ENCODE peak calls at places on chromosome 7, in five cellular contexts. O is endothelial cell; B is activated CD8-positive, alpha-beta memory T cell treated with anti-CD3 and anti-CD28 coated beads for 1 hour; G is GM23248; Y is HCT116. Z is an unnamed sample.

GRCh38 chr7:1579481-1580421 is 9.9 kb upstream of the PSMG3 start:
- DNase-seq in O (peak), B (no peak), G (peak), Y (no peak), Z (peak)

GRCh38 chr7:99559276-99559915 is 954 bp downstream of the ZNF655 start:
- DNase-seq in O (no peak), B (no peak), G (peak), Y (no peak), Z (peak)

GRCh38 chr7:128053023-128053422 is 21.8 kb upstream of the LRRC4 start:
- DNase-seq in O (no peak), B (no peak), G (peak), Y (no peak), Z (peak)

GRCh38 chr7:43260980-43261878 is 148.8 kb downstream of the HECW1 start:
- DNase-seq in O (peak), B (peak), G (peak), Y (peak), Z (peak)

GRCh38 chr7:129376076-129376777 is 58.0 kb upstream of the STRIP2 start:
- DNase-seq in O (peak), B (peak), G (peak), Y (peak), Z (peak)

GRCh38 chr7:140501941-140502340 is 22.6 kb upstream of the MKRN1 start:
- DNase-seq in O (no peak), B (no peak), G (no peak), Y (no peak), Z (no peak)

GRCh38 chr7:6650521-6651011 is 13.4 kb downstream of the ZNF316 start:
- DNase-seq in O (no peak), B (no peak), G (no peak), Y (no peak), Z (no peak)

GRCh38 chr7:47557317-47557985 is 24.5 kb downstream of the TNS3 start:
- DNase-seq in O (no peak), B (no peak), G (peak), Y (no peak), Z (peak)

GRCh38 chr7:112162161-112163020 is 43.8 kb downstream of the DOCK4 start:
- DNase-seq in O (peak), B (no peak), G (no peak), Y (no peak), Z (no peak)

GRCh38 chr7:12888727-12889126 is 201.3 kb downstream of the ARL4A start:
- DNase-seq in O (no peak), B (no peak), G (peak), Y (no peak), Z (peak)

GRCh38 chr7:84981038-84981601 is 205.7 kb downstream of the SEMA3D start:
- DNase-seq in O (no peak), B (no peak), G (peak), Y (no peak), Z (no peak)

Z was measured in AG10803.